ENCODE peak calls at places on chromosomes 7 and 10, in seven cellular contexts. Y, P, E, I, O, F and C are unnamed samples.

GRCh38 chr10:58746470-58747185 is 234.0 kb downstream of the BICC1 start:
- DNase-seq in Y (peak; percentile 19), P (no peak), E (no peak), I (no peak), O (no peak), F (no peak), C (no peak)

GRCh38 chr10:102227050-102227449 is 951 bp downstream of the ELOVL3 start:
- DNase-seq in Y (no peak), P (peak; percentile 62), E (no peak), I (no peak), O (peak; percentile 55), F (no peak), C (no peak)

GRCh38 chr10:72156223-72156622 is 59.6 kb upstream of the ANAPC16 start:
- DNase-seq in Y (no peak), P (no peak), E (no peak), I (no peak), O (no peak), F (no peak), C (no peak)

GRCh38 chr7:117424090-117424829 is 3.0 kb downstream of the ASZ1 start:
- DNase-seq in Y (no peak), P (no peak), E (no peak), I (no peak), O (no peak), F (no peak), C (no peak)

GRCh38 chr10:74598891-74599566 is 227.4 kb upstream of the KAT6B start:
- DNase-seq in Y (no peak), P (no peak), E (no peak), I (no peak), O (no peak), F (no peak), C (no peak)

GRCh38 chr10:71213761-71214440 is 1.5 kb downstream of the UNC5B start:
- DNase-seq in Y (peak; percentile 63), P (no peak), E (peak; percentile 68), I (peak; percentile 82), O (no peak), F (no peak), C (peak; percentile 65)

GRCh38 chr10:101569838-101570763 is 18.0 kb downstream of the POLL start:
- DNase-seq in Y (peak; percentile 86), P (peak; percentile 88), E (peak; percentile 94), I (peak; percentile 92), O (peak; percentile 66), F (peak; percentile 61), C (peak; percentile 58)

GRCh38 chr10:86312701-86313270 is 53.8 kb downstream of the GRID1 start:
- DNase-seq in Y (peak; percentile 43), P (no peak), E (peak; percentile 62), I (peak; percentile 70), O (no peak), F (no peak), C (no peak)

GRCh38 chr7:83060218-83060617 is 102.5 kb downstream of the PCLO start:
- DNase-seq in Y (no peak), P (no peak), E (no peak), I (no peak), O (no peak), F (peak; percentile 4), C (no peak)

GRCh38 chr7:7732566-7733290 is 14.3 kb upstream of the RPA3 start:
- DNase-seq in Y (no peak), P (no peak), E (no peak), I (no peak), O (no peak), F (no peak), C (no peak)

GRCh38 chr10:112721080-112721698 is 228.9 kb upstream of the TCF7L2 start:
- DNase-seq in Y (peak; percentile 46), P (no peak), E (no peak), I (no peak), O (no peak), F (peak; percentile 34), C (no peak)

GRCh38 chr10:70990661-70991060 is 102.3 kb upstream of the PCBD1 start:
- DNase-seq in Y (no peak), P (no peak), E (peak; percentile 40), I (no peak), O (no peak), F (no peak), C (no peak)

GRCh38 chr7:79452032-79452494 is 1.4 kb downstream of the MAGI2 start:
- DNase-seq in Y (peak; percentile 91), P (peak; percentile 88), E (peak; percentile 88), I (peak; percentile 87), O (peak; percentile 80), F (peak; percentile 86), C (no peak)

GRCh38 chr10:13001041-13001886 is at the start of gene CCDC3:
- DNase-seq in Y (peak; percentile 70), P (no peak), E (no peak), I (peak; percentile 87), O (no peak), F (peak; percentile 19), C (no peak)

GRCh38 chr10:23512355-23513058 is 73.6 kb downstream of the OTUD1 start:
- DNase-seq in Y (no peak), P (no peak), E (no peak), I (no peak), O (no peak), F (no peak), C (peak; percentile 20)

GRCh38 chr10:89659185-89660131 is 14.4 kb upstream of the PANK1 start:
- DNase-seq in Y (no peak), P (no peak), E (no peak), I (no peak), O (no peak), F (no peak), C (no peak)

GRCh38 chr7:18590744-18591340 is 95.3 kb downstream of the HDAC9 start:
- DNase-seq in Y (peak; percentile 24), P (no peak), E (no peak), I (no peak), O (no peak), F (no peak), C (no peak)

GRCh38 chr10:107656932-107657331 is 492.4 kb upstream of the SORCS1 start:
- DNase-seq in Y (no peak), P (no peak), E (no peak), I (no peak), O (no peak), F (no peak), C (no peak)

GRCh38 chr10:110425684-110426293 is 71.9 kb upstream of the DUSP5 start:
- DNase-seq in Y (no peak), P (peak; percentile 10), E (no peak), I (no peak), O (no peak), F (no peak), C (peak; percentile 78)

GRCh38 chr7:46979439-46979838 is 602.5 kb downstream of the TNS3 start:
- DNase-seq in Y (peak; percentile 11), P (no peak), E (no peak), I (no peak), O (no peak), F (no peak), C (no peak)

GRCh38 chr10:6108631-6109443 is 20.0 kb downstream of the RBM17 start:
- DNase-seq in Y (peak; percentile 64), P (no peak), E (no peak), I (peak; percentile 91), O (no peak), F (no peak), C (no peak)

GRCh38 chr10:88389456-88389855 is 193.7 kb downstream of the RNLS start:
- DNase-seq in Y (peak; percentile 49), P (no peak), E (no peak), I (no peak), O (peak; percentile 39), F (peak; percentile 54), C (no peak)
- H3K4me1 ChIP-seq in Y (peaks cover 25% of the 10 kb centered on the region), P (peaks cover 18% of the 10 kb centered on the region), E (peaks cover 72% of the 10 kb centered on the region), I (peaks cover 20% of the 10 kb centered on the region), O (peaks cover 2% of the 10 kb centered on the region), F (peaks cover 29% of the 10 kb centered on the region), C (peaks cover 26% of the 10 kb centered on the region)

DNA sequence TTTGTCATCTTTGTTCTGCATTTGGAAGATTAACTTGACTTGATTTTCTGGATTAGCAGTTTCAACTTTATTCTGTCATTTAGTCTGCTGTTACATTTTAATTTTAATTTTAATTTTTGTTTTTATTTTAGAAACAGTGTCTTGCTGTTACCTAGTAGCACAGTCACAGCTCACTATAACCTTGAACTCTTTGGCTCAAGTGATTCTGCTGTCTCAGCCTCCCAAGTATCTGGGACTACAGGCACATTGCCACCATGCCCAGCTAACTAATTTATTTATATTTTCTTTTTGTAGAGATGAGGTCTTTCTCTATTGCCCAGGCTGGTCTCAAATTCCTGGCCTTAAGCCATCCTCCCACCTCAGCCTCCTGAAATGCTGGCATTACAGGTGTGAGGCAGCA is 35.3 kb downstream of the PALS2 start:
- DNase-seq in Y (no peak), P (no peak), E (no peak), I (no peak), O (no peak), F (no peak), C (no peak)
- H3K4me1 ChIP-seq in Y (no peaks in the 10 kb centered on the region), P (peaks cover 31% of the 10 kb centered on the region), E (no peaks in the 10 kb centered on the region), I (no peaks in the 10 kb centered on the region), O (no peaks in the 10 kb centered on the region), F (no peaks in the 10 kb centered on the region), C (no peaks in the 10 kb centered on the region)

GRCh38 chr10:31759124-31759798 is 169.4 kb downstream of the ARHGAP12 start:
- DNase-seq in Y (peak; percentile 16), P (peak; percentile 71), E (peak; percentile 88), I (peak; percentile 90), O (peak; percentile 65), F (peak; percentile 69), C (peak; percentile 50)
- H3K4me1 ChIP-seq in Y (no peaks in the 10 kb centered on the region), P (peaks cover 36% of the 10 kb centered on the region), E (peaks cover 14% of the 10 kb centered on the region), I (peaks cover 8% of the 10 kb centered on the region), O (peaks cover 8% of the 10 kb centered on the region), F (peaks cover 31% of the 10 kb centered on the region), C (peaks cover 13% of the 10 kb centered on the region)

DNA sequence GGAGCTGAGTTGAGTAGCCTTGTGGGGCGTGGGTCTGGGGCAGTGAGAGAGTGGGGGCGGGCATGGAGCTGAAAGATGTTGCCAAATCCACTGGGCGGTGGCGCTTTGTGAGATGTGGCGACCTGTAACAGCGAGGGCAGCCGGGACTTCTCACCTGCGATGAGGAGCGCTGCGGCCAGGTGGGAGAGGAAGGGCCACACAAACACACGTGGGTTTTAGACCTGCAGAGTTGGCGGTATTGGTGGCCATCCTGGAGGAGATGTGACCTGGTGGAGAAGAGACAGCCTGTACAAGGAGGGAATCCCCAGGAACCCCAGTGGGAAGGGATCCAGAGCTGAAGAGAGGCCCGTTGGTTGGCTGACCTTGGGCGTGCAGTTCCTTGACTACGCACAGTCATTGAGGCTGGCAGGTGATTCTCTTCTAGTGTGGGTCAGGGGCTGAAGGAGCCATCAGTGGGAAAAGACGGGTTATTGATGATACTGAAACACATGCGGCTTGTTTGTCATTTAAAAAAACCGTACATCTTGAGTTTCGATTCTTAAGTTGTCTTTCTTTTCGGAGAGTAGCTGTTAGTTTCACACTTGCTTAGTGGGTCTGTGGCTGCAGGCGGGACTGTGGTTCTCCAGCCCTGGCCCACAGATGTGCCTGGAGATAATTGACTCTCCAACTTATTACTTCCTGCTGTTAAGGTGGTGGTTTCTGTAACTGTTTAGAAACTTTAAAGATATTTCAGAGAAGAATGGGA is 2.4 kb downstream of the CHST12 start:
- DNase-seq in Y (no peak), P (no peak), E (peak; percentile 86), I (no peak), O (no peak), F (no peak), C (no peak)
- H3K4me1 ChIP-seq in Y (peaks cover 7% of the 10 kb centered on the region), P (peaks cover 36% of the 10 kb centered on the region), E (peaks cover 91% of the 10 kb centered on the region), I (peaks cover 2% of the 10 kb centered on the region), O (peaks cover 17% of the 10 kb centered on the region), F (peaks cover 41% of the 10 kb centered on the region), C (peaks cover 12% of the 10 kb centered on the region)